ENCODE peak calls at places on chromosomes 16 and 17, in four cellular contexts. L is HepG2, S is K562, I is GM12878. W is an unnamed sample.

GRCh38 chr16:57773680-57774295 is 28.5 kb downstream of the KIFC3 start:
- DNase-seq in L (no peak), S (no peak), I (no peak), W (no peak)

GRCh38 chr16:80759419-80760162 is 44.8 kb downstream of the CDYL2 start:
- DNase-seq in L (no peak), S (no peak), I (no peak), W (no peak)

GRCh38 chr16:15942901-15943690 is 6.3 kb upstream of the ABCC1 start:
- DNase-seq in L (no peak), S (no peak), I (no peak), W (no peak)

GRCh38 chr17:62968445-62968923 is 2.4 kb downstream of the TANC2 start:
- DNase-seq in L (peak), S (peak), I (peak), W (peak)

GRCh38 chr16:66954097-66954659 is 6.9 kb upstream of the CES3 start:
- DNase-seq in L (peak), S (peak), I (peak), W (peak)

GRCh38 chr17:83193336-83194188 is 114.2 kb downstream of the METRNL start:
- DNase-seq in L (no peak), S (no peak), I (no peak), W (no peak)

GRCh38 chr16:65510850-65511249 is 389.0 kb upstream of the CDH11 start:
- DNase-seq in L (peak), S (no peak), I (no peak), W (no peak)

GRCh38 chr16:71439531-71439930 is 2.3 kb downstream of the TLE7 start:
- DNase-seq in L (no peak), S (no peak), I (no peak), W (no peak)

GRCh38 chr17:21242026-21242700 is 11.0 kb downstream of the NATD1 start:
- DNase-seq in L (no peak), S (no peak), I (no peak), W (no peak)

GRCh38 chr16:77435240-77435819 is 496 bp upstream of the ADAMTS18 start:
- DNase-seq in L (no peak), S (no peak), I (no peak), W (no peak)

GRCh38 chr17:31534223-31534888 is 142.9 kb downstream of the RAB11FIP4 start:
- DNase-seq in L (no peak), S (no peak), I (no peak), W (no peak)

GRCh38 chr17:4625181-4625601 is 16.3 kb downstream of the ALOX15 start:
- DNase-seq in L (no peak), S (no peak), I (no peak), W (no peak)

GRCh38 chr17:66167189-66167815 is 24.6 kb downstream of the CEP112 start:
- DNase-seq in L (no peak), S (no peak), I (no peak), W (no peak)

GRCh38 chr17:30476726-30477082 is 504 bp upstream of the GOSR1 start:
- DNase-seq in L (peak), S (peak), I (no peak), W (peak)

GRCh38 chr17:16286947-16287562 is 66.2 kb downstream of the CENPV start:
- DNase-seq in L (no peak), S (peak), I (peak), W (no peak)

GRCh38 chr16:27325736-27326135 is 12.0 kb downstream of the IL4R start:
- DNase-seq in L (no peak), S (no peak), I (no peak), W (no peak)

GRCh38 chr16:27327586-27327915 is 13.8 kb downstream of the IL4R start:
- DNase-seq in L (no peak), S (no peak), I (no peak), W (no peak)

GRCh38 chr16:27328937-27329336 is 15.2 kb downstream of the IL4R start:
- DNase-seq in L (no peak), S (no peak), I (no peak), W (no peak)

GRCh38 chr16:27326251-27326650 is 12.5 kb downstream of the IL4R start:
- DNase-seq in L (no peak), S (no peak), I (no peak), W (no peak)

DNA sequence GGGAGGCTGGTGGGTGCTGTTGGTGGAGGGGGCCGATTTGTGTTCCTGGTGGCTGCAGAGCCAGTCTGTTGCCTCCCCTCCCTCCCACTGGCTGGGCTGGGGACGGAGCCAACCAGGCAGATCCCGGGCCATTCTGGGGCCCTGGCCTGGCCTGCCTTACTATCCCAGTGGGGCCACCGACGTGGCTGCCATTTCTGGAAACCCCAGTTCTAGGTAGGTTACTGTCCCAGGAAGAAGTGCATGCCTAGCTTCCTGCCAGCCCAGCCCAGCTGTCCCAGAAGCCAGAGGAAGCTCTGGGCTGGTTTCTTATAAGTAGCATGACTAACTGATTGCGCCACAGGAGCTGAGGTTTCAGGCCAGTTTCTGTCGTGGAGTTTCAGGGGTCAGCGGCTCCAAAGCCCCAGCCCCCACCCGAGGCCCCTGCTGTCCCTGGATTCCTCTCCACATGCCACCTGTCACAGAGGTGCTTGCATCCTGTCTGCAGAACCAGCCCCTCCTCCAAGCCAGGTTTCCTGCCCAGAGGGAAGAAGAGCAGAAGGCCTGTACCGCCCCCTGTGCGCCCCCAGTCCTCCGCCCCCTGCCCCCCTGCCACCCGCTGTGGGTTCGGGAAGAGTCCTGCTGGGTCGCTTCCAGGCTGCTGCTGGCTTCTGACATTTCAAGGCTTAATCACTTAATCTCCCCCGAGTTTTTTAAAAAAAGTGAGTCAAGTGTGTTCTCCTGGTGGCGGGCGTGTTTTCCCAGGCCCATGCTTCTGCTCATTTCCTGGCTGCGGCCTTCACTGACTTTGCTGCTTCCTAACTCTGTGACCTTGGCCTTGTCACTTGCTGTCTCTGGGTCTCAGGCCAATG is 13.2 kb downstream of the IL4R start:
- DNase-seq in L (peak), S (no peak), I (no peak), W (no peak)
- TF ChIP-seq TARDBP in L (no peak), S (no peak), I (no peak), W (no peak)

DNA sequence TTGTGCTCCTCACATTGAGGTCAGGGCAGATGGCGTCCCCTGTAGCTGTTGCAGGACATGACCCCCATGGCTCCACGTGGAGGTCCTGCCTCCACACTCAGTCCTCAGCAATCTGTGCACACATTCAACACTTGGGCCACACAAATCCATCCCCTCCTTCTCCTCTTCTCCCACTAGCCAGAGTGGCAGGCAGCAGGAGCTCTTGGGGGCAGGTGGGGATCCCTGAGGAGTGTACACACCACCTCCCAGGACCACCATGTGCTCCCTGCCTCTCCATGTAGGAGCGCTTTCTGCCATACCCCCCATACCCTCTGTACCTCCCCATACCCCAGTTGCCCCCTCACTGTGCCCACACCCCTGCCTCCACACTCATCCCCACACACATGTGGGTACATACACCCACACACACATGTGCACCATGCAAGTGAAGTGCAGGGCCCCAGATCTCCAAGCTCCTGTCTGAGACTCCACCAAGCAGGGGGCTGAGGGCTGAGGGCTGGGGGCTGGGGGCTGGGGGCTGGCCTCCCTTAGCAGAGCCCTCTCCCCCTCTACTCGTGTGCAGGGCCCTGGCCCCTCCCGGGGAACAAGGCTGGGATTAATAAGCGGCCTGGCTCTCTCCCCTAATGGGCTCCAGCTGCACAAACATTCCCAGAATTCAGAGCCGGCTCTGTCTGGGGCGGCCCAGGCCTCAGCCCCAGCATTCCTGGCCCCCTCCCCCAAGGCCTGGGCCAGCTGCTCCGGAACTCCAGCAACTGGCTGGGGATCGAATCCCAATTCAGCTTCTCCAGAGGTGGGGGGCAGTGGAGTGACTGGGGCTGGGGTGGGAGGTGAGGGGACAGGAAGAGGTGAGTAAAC is 48.2 kb upstream of the MEIOC start:
- DNase-seq in L (peak), S (no peak), I (no peak), W (no peak)
- TF ChIP-seq TARDBP in L (no peak), S (no peak), I (no peak), W (no peak)

GRCh38 chr17:79298801-79299200 is 224.2 kb downstream of the ENGASE start:
- DNase-seq in L (no peak), S (no peak), I (no peak), W (no peak)

GRCh38 chr17:79299349-79299748 is 224.7 kb downstream of the ENGASE start:
- DNase-seq in L (no peak), S (no peak), I (no peak), W (no peak)

GRCh38 chr17:79294459-79295071 is 219.9 kb downstream of the ENGASE start:
- DNase-seq in L (peak), S (peak), I (no peak), W (peak)

GRCh38 chr17:79295307-79295706 is 220.7 kb downstream of the ENGASE start:
- DNase-seq in L (no peak), S (no peak), I (no peak), W (no peak)

GRCh38 chr17:79296290-79296689 is 221.7 kb downstream of the ENGASE start:
- DNase-seq in L (no peak), S (no peak), I (no peak), W (no peak)
- TF ChIP-seq TARDBP in L (no peak), S (no peak), I (no peak), W (no peak)

DNA sequence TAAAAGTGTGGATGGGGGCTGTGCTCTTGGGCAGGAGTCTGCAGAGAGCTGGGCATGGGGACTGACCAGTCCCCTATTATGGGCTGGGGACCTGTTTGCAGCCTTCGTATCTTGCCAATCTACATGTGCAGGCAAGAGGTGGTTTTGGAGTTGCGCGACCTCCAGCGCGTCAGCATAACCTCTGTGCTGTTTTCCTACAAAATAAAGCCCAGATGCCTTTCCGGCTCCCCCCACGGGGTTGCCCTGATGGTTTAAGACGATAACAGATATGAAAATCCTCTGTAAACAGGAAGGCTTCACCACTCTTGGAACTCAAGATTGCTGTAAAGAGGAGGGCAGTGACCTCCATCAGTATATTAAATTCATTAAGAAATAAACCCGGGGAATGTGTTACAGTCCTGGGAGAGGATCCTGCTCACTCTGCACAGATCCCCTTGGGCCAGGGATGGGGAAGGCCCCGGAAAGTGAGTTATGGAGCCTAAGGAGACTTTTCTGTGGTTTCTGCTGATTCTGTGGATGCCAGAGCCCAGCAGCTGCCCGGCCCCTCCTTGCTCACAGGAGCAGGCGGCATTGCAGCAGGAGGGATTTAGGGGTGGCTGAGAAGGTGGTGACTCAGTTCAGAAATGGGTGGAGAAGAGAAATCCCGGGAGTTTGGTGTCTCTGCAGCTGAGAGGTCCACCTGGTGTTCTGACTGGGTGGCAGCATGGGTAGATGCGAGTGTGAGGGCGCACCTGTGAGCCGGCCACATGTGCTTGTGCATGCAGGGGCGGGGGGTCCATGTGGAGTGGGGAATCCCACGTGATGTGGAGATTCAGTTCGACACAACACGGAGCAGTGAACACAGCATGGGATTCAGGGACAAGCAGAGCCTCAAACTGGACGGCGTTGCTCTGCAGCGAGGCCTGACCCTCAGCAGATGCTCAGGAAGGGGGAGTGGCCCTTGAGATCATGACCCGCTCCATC is 16.2 kb upstream of the SPPL2C start:
- DNase-seq in L (no peak), S (no peak), I (no peak), W (no peak)
- TF ChIP-seq TARDBP in L (no peak), S (no peak), I (no peak), W (no peak)

DNA sequence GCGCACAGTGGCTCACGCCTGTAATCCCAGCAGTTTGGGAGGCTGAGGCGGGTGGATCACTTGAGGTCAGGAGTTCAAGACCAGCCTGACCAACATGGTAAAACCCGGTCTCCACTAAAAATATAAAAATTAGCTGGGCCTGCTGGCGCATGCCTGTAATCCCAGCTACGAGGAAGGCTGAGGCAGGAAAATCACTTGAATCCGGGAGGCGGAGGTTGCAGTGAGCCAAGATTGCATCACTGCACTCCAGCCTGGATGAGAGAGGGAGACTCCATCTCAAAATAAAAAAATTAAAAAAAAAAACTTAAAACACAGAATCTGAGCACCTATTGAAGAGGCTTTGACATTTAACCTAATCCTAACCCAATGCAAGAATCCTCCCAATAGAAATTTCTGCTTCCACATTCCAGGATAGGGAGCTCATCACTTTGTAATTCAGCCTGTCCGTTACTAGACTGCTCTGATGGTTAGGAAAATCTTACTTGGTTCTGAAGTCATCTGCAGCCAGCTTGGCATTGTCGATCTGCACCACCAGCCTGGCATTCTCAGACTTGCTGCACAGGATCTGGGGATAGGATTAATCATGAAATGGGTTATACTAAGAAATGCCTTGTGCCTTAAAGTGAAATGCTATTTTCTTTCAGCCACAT is 2.1 kb downstream of the KRT33B start:
- DNase-seq in L (no peak), S (no peak), I (no peak), W (no peak)
- TF ChIP-seq TARDBP in L (no peak), S (no peak), I (no peak), W (no peak)

GRCh38 chr16:3846595-3847091 is 33.9 kb downstream of the CREBBP start:
- DNase-seq in L (no peak), S (peak), I (no peak), W (no peak)

GRCh38 chr16:3854740-3855139 is 25.8 kb downstream of the CREBBP start:
- DNase-seq in L (no peak), S (no peak), I (no peak), W (no peak)

GRCh38 chr16:3846087-3846486 is 34.4 kb downstream of the CREBBP start:
- DNase-seq in L (no peak), S (no peak), I (no peak), W (no peak)

GRCh38 chr16:3850544-3850899 is 30.0 kb downstream of the CREBBP start:
- DNase-seq in L (no peak), S (no peak), I (no peak), W (no peak)

GRCh38 chr16:3849751-3850543 is 30.6 kb downstream of the CREBBP start:
- DNase-seq in L (no peak), S (no peak), I (no peak), W (no peak)
- TF ChIP-seq TARDBP in L (no peak), S (no peak), I (no peak), W (no peak)

GRCh38 chr16:13236308-13236707 is 334.9 kb downstream of the SHISA9 start:
- DNase-seq in L (no peak), S (no peak), I (no peak), W (no peak)
- TF ChIP-seq TARDBP in L (no peak), S (no peak), I (no peak), W (no peak)

GRCh38 chr17:38761612-38762011 is 9.1 kb downstream of the PSMB3 start:
- DNase-seq in L (peak), S (peak), I (no peak), W (peak)
- TF ChIP-seq TARDBP in L (no peak), S (no peak), I (no peak), W (no peak)

GRCh38 chr17:35051579-35052239 is 11.8 kb downstream of the RFFL start:
- DNase-seq in L (peak), S (no peak), I (no peak), W (no peak)
- TF ChIP-seq TARDBP in L (no peak), S (no peak), I (no peak), W (no peak)

DNA sequence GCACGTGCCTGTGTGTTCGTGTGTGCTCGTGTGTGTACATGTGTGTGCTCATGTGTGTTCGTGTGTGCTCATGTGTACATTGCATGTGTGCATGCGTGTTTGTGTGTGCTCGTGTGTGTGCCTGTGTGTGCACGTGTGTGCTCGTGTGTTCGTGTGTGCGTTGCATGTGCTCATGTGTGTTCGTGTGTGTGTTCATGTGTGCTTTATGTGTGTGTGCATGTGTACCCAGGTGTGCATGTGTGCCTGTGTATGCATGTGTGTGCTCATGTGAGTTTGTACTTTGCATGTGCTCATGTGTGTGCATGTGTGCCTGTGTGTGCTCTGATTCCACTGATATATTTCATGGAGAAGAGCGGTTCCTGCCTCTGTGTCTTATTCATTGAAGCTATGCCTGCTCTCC is 265.5 kb downstream of the FOXL1 start:
- DNase-seq in L (no peak), S (no peak), I (no peak), W (no peak)
- TF ChIP-seq TARDBP in L (no peak), S (no peak), I (no peak), W (no peak)